ENCODE peak calls at places on chromosomes 6 and 20, in four cellular contexts. P is left lung; D is naive thymus-derived CD4-positive, alpha-beta T cell; I is tibial artery. H is an unnamed sample. For H3K36me3 and H3K4me1, the result is how much of the 10 kb centered on the place peaks cover.

GRCh38 chr20:6708010-6708409 is 59.5 kb upstream of the BMP2 start:
- DNase-seq in P (peak), D (no peak), I (peak), H (peak)

GRCh38 chr20:62069741-62070216 is 4.1 kb upstream of the TAF4 start:
- DNase-seq in D (no peak), I (no peak), P (no peak), H (no peak)

GRCh38 chr6:145844933-145845531 is 30.4 kb upstream of the FBXO30 start:
- DNase-seq in D (no peak), I (no peak), P (no peak), H (no peak)

GRCh38 chr6:37576336-37576737 is 76.6 kb upstream of the CCDC167 start:
- DNase-seq in P (no peak), D (no peak), I (no peak), H (no peak)

GRCh38 chr6:132962936-132963579 is 148.7 kb downstream of the RPS12 start:
- DNase-seq in P (peak), I (peak), D (peak), H (peak)

GRCh38 chr20:44924526-44924925 is 14.7 kb downstream of the PABPC1L start:
- DNase-seq in I (no peak), D (no peak), P (no peak), H (no peak)

GRCh38 chr6:19841181-19841580 is 4.0 kb downstream of the ID4 start:
- DNase-seq in D (no peak), P (no peak), I (no peak), H (no peak)

GRCh38 chr6:44980841-44981240 is 347.3 kb upstream of the RUNX2 start:
- DNase-seq in I (no peak), P (no peak), D (no peak), H (no peak)

GRCh38 chr20:5770240-5770986 is 20.2 kb downstream of the SHLD1 start:
- DNase-seq in D (no peak), P (no peak), I (no peak), H (no peak)

GRCh38 chr20:33677991-33678431 is 3.8 kb upstream of the NECAB3 start:
- DNase-seq in P (no peak), D (no peak), I (no peak), H (no peak)

GRCh38 chr6:16337280-16337975 is 99.0 kb downstream of the GMPR start:
- DNase-seq in I (peak), P (peak), D (no peak), H (peak)

GRCh38 chr6:23696946-23697345 is 429.1 kb upstream of the NRSN1 start:
- DNase-seq in P (no peak), D (no peak), I (no peak), H (no peak)

GRCh38 chr6:81265106-81265505 is 487.4 kb downstream of the TENT5A start:
- DNase-seq in P (no peak), D (no peak), I (peak), H (no peak)

GRCh38 chr6:44234101-44235090 is 11.0 kb downstream of the SLC29A1 start:
- DNase-seq in P (no peak), I (peak), D (no peak), H (peak)

GRCh38 chr20:62117658-62118057 is 4.6 kb upstream of the LSM14B start:
- DNase-seq in P (no peak), I (no peak), D (peak), H (no peak)

GRCh38 chr6:41966961-41967311 is 25.3 kb upstream of the CCND3 start:
- DNase-seq in I (no peak), D (no peak), P (no peak), H (no peak)

GRCh38 chr20:54343634-54344033 is 131.8 kb upstream of the DOK5 start:
- DNase-seq in I (no peak), P (no peak), D (no peak), H (no peak)

GRCh38 chr6:157596886-157597285 is 215.9 kb downstream of the ZDHHC14 start:
- DNase-seq in P (no peak), D (no peak), I (no peak), H (no peak)

GRCh38 chr6:137728386-137729349 is 138.4 kb upstream of the TNFAIP3 start:
- DNase-seq in P (no peak), D (no peak), I (no peak), H (no peak)

GRCh38 chr6:107819976-107820551 is 4.0 kb downstream of the SCML4 start:
- DNase-seq in I (no peak), P (no peak), D (peak), H (no peak)

GRCh38 chr20:7308163-7308562 is 540.7 kb downstream of the BMP2 start:
- DNase-seq in I (no peak), D (no peak), P (no peak), H (no peak)

GRCh38 chr6:10559492-10560150 is 38.5 kb downstream of the GCNT2 start:
- DNase-seq in D (no peak), P (no peak), I (no peak), H (no peak)

GRCh38 chr20:1555952-1556351 is 1.6 kb downstream of the SIRPD start:
- DNase-seq in D (peak), P (no peak), I (no peak), H (no peak)

GRCh38 chr6:6148192-6148815 is 141.6 kb upstream of the NRN1 start:
- DNase-seq in D (no peak), P (no peak), I (no peak), H (no peak)

GRCh38 chr20:34638532-34638931 is 38.4 kb downstream of the PIGU start:
- DNase-seq in I (no peak), P (no peak), D (no peak), H (no peak)

GRCh38 chr6:96542702-96543101 is 20.2 kb upstream of the FHL5 start:
- DNase-seq in P (no peak), D (peak), I (no peak), H (no peak)

GRCh38 chr20:41534842-41535241 is 83.3 kb downstream of the CHD6 start:
- DNase-seq in D (no peak), P (no peak), I (no peak), H (no peak)

GRCh38 chr6:149855741-149856140 is 8.4 kb downstream of the LRP11 start:
- DNase-seq in P (no peak), I (no peak), D (no peak), H (no peak)

DNA sequence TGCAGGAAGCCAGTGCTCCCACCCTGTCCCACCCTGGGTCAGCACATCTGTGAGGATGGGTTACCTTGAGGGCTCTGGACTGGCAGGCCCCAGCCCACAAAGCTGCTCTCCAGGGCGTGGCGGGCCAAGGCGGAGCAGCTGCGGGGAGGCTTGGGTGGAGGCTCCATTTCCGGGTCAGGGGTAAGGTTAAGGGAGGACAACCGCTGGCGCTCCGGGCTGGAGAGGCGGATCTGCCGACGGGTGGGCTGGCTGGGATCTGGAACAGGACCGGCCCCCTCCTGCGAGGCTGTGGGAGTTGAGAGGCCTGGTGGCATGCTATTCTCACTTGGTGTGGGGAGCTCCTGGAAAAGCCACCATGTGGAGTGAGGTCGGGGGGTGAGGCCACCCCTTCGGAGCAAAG is 5.5 kb downstream of the SMPD2 start:
- DNase-seq in I (no peak), D (no peak), P (no peak), H (no peak)
- H3K36me3 ChIP-seq in I (under half), D (half or more), P (half or more), H (half or more)

GRCh38 chr6:31559958-31560696 is 12.0 kb upstream of the LTA start:
- DNase-seq in D (no peak), I (peak), P (peak), H (peak)

GRCh38 chr6:31559606-31559957 is 12.2 kb downstream of the NFKBIL1 start:
- DNase-seq in D (no peak), P (no peak), I (no peak), H (no peak)

GRCh38 chr6:31557443-31558317 is 10.3 kb downstream of the NFKBIL1 start:
- DNase-seq in I (no peak), P (no peak), D (no peak), H (no peak)

GRCh38 chr6:31558631-31559500 is 11.5 kb downstream of the NFKBIL1 start:
- DNase-seq in D (peak), P (peak), I (no peak), H (peak)

GRCh38 chr6:31558318-31558625 is 10.9 kb downstream of the NFKBIL1 start:
- DNase-seq in I (no peak), D (no peak), P (no peak), H (no peak)
- H3K4me1 ChIP-seq in I (under half), D (under half), P (half or more), H (under half)

DNA sequence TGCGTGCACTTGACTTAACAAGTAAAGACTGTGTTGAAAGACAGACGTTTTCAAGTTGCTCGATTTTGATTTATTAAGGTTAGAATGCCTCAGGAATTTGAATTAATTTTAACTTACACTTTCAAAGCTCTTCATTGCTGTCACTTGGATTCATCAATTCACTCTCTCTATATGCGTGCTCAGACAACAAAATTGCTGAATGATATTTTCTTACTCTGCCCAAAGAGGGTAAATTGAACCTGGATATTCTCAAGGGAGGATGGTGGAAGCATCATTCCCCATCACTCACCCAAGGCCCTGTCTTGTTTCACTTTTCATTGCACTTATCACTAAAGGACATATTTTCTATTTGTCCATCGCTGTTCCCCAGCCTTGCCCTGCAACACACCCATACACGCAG is 102.3 kb downstream of the PDE7B start:
- DNase-seq in I (no peak), P (no peak), D (no peak), H (no peak)
- H3K27ac ChIP-seq in I (no peak), P (no peak), D (no peak), H (no peak)

GRCh38 chr6:160028487-160029275 is 59.8 kb downstream of the IGF2R start:
- DNase-seq in D (no peak), I (no peak), P (no peak), H (no peak)
- H3K36me3 ChIP-seq in D (half or more), I (under half), P (half or more), H (half or more)

GRCh38 chr6:22145823-22146379 is 150.9 kb downstream of the PRL start:
- DNase-seq in D (peak), I (no peak), P (peak), H (no peak)

GRCh38 chr6:22146581-22147468 is 150.0 kb downstream of the PRL start:
- DNase-seq in I (no peak), D (peak), P (no peak), H (peak)

GRCh38 chr6:22142931-22143330 is 153.9 kb downstream of the PRL start:
- DNase-seq in P (no peak), D (no peak), I (no peak), H (no peak)

GRCh38 chr6:22147469-22147815 is 149.4 kb downstream of the PRL start:
- DNase-seq in P (no peak), D (no peak), I (no peak), H (no peak)

GRCh38 chr6:22145294-22145693 is 151.5 kb downstream of the PRL start:
- DNase-seq in D (no peak), I (no peak), P (no peak), H (no peak)
- H3K4me1 ChIP-seq in D (under half), I (under half), P (under half), H (under half)

DNA sequence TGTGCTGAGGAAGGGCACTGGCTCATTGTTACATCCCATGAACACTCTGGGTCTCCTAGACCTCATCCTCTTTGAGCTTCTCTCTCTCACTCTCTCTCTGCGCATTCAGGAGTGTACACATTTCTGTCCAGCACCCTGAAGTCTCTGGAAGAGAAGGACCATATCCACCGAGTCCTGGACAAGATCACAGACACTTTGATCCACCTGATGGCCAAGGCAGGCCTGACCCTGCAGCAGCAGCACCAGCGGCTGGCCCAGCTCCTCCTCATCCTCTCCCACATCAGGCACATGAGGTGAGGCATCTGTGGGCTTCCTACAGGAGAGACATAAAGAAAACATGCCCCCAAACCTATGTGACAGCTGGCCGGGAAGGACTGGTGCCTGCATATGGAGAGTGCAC is 286.8 kb downstream of the ESR1 start:
- DNase-seq in P (no peak), D (no peak), I (no peak), H (no peak)
- H3K27ac ChIP-seq in P (no peak), D (no peak), I (peak), H (peak)